ENCODE peak calls at places on chromosomes 13 and 19, in nine cellular contexts. Y is fibroblast of the conjunctiva, X is glomerular endothelial cell, H is mucosa of descending colon, L is RPMI8226, E is RWPE1, C is IMR-90, B is hypothalamus, S is glutamatergic neuron. P is an unnamed sample.

GRCh38 chr13:58024103-58024502 is 392.6 kb downstream of the PCDH17 start:
- DNase-seq in E (no peak), L (no peak), S (no peak), H (no peak), C (no peak), X (no peak), Y (no peak), B (no peak), P (no peak)

GRCh38 chr13:21086929-21087328 is 25.5 kb upstream of the LATS2 start:
- DNase-seq in S (no peak), E (no peak), L (no peak), B (no peak), C (no peak), Y (no peak), X (no peak), H (no peak), P (no peak)

GRCh38 chr19:3054265-3054971 is 7.9 kb downstream of the TLE5 start:
- DNase-seq in S (no peak), B (no peak), C (no peak), X (no peak), H (no peak), E (no peak), L (no peak), Y (no peak), P (no peak)

GRCh38 chr13:93146584-93147292 is 79.9 kb upstream of the GPC6 start:
- DNase-seq in H (no peak), S (no peak), L (no peak), Y (peak; percentile 3), E (no peak), B (no peak), X (no peak), C (peak; percentile 90), P (no peak)

GRCh38 chr19:10009269-10009665 is 1.0 kb downstream of the COL5A3 start:
- DNase-seq in S (no peak), B (no peak), Y (peak; percentile 65), H (peak; percentile 61), L (peak; percentile 60), E (peak; percentile 60), C (peak; percentile 92), X (no peak), P (no peak)

GRCh38 chr19:1860133-1860775 is 3.1 kb downstream of the KLF16 start:
- DNase-seq in Y (peak; percentile 75), X (no peak), C (peak; percentile 81), S (peak; percentile 67), H (peak; percentile 82), E (no peak), B (peak; percentile 42), L (no peak), P (no peak)

GRCh38 chr19:1256646-1257474 is 8.5 kb downstream of the MIDN start:
- DNase-seq in B (no peak), X (no peak), Y (no peak), S (no peak), L (no peak), H (no peak), C (no peak), E (no peak), P (no peak)

GRCh38 chr19:40464059-40465024 is 1.2 kb downstream of the BLVRB start:
- DNase-seq in H (peak; percentile 91), Y (peak; percentile 68), X (peak; percentile 75), S (peak; percentile 93), B (peak; percentile 48), E (peak; percentile 67), L (peak; percentile 80), C (peak; percentile 88), P (peak; percentile 43)

GRCh38 chr19:10695401-10696398 is 5.5 kb upstream of the QTRT1 start:
- DNase-seq in L (peak; percentile 93), C (peak; percentile 91), S (peak; percentile 97), H (peak; percentile 96), X (peak; percentile 52), Y (peak; percentile 89), B (peak; percentile 87), E (peak; percentile 96), P (peak; percentile 85)

GRCh38 chr19:32012206-32012605 is 333.2 kb upstream of the ZNF507 start:
- DNase-seq in Y (no peak), C (no peak), X (no peak), E (no peak), L (no peak), B (no peak), S (no peak), H (no peak), P (no peak)

GRCh38 chr19:29385191-29385795 is 140.5 kb upstream of the VSTM2B start:
- DNase-seq in H (no peak), Y (no peak), L (no peak), S (no peak), E (no peak), X (no peak), C (no peak), B (no peak), P (no peak)

GRCh38 chr19:21166436-21166835 is 24.6 kb downstream of the ZNF431 start:
- DNase-seq in Y (no peak), H (no peak), B (no peak), X (no peak), L (no peak), E (peak; percentile 20), S (no peak), C (no peak), P (no peak)

GRCh38 chr19:55492362-55492944 is 4.2 kb downstream of the SSC5D start:
- DNase-seq in X (no peak), E (no peak), B (no peak), L (peak; percentile 85), S (no peak), Y (no peak), C (no peak), H (no peak), P (no peak)

GRCh38 chr13:31200636-31200970 is 828 bp downstream of the B3GLCT start:
- DNase-seq in B (peak; percentile 52), H (peak; percentile 78), L (peak; percentile 39), E (peak; percentile 25), Y (no peak), S (peak; percentile 67), X (no peak), C (no peak), P (no peak)